ENCODE peak calls at places on chromosome 9, in ten cellular contexts. X is retina; Y is HuH-7; S is adrenal gland; D is epithelial cell of esophagus; W is naive thymus-derived CD8-positive, alpha-beta T cell; G is left ventricle myocardium superior; R is smooth muscle cell of the brain vasculature; C is NCI-H1930; V is ureter. B is an unnamed sample.

GRCh38 chr9:16000826-16001225 is 448.0 kb downstream of the CCDC171 start:
- DNase-seq in R (no peak), S (no peak), G (no peak), V (no peak), D (no peak), C (no peak), W (no peak), X (no peak), Y (no peak), B (no peak)

GRCh38 chr9:92059045-92059444 is 56.2 kb downstream of the SPTLC1 start:
- DNase-seq in D (no peak), R (no peak), C (peak), X (peak), G (no peak), W (no peak), V (no peak), Y (no peak), S (no peak), B (no peak)

GRCh38 chr9:135583686-135584011 is 22.1 kb downstream of the PAEP start:
- DNase-seq in C (no peak), G (no peak), R (no peak), X (no peak), D (no peak), V (no peak), Y (no peak), W (no peak), S (no peak), B (no peak)

GRCh38 chr9:111662851-111663823 is 1.7 kb downstream of the GNG10 start:
- DNase-seq in V (no peak), D (peak), C (no peak), Y (no peak), S (no peak), R (no peak), G (no peak), W (no peak), X (no peak), B (peak)

GRCh38 chr9:130101963-130102362 is 48.3 kb downstream of the GPR107 start:
- DNase-seq in S (no peak), W (no peak), V (no peak), G (no peak), Y (no peak), X (no peak), D (no peak), C (no peak), R (no peak), B (no peak)

GRCh38 chr9:68705636-68706578 is 867 bp downstream of the PIP5K1B start:
- DNase-seq in R (no peak), C (no peak), V (peak), D (no peak), G (peak), W (no peak), X (peak), S (peak), Y (peak), B (no peak)

GRCh38 chr9:35737143-35737542 is 4.7 kb downstream of the CREB3 start:
- DNase-seq in X (no peak), Y (no peak), S (no peak), R (no peak), G (no peak), V (no peak), W (no peak), D (no peak), C (no peak), B (no peak)

GRCh38 chr9:31034311-31034710 is 1350.1 kb upstream of the ACO1 start:
- DNase-seq in X (peak), V (no peak), C (peak), W (no peak), D (peak), S (peak), R (no peak), G (no peak), Y (no peak), B (no peak)

GRCh38 chr9:111798786-111799185 is 4.0 kb upstream of the SHOC1 start:
- DNase-seq in D (peak), C (no peak), X (no peak), Y (no peak), R (no peak), S (no peak), V (no peak), W (no peak), G (no peak), B (no peak)

GRCh38 chr9:75109210-75109839 is 21.0 kb downstream of the OSTF1 start:
- DNase-seq in X (no peak), S (no peak), G (no peak), W (no peak), R (no peak), V (no peak), D (peak), C (no peak), Y (no peak), B (no peak)

GRCh38 chr9:32376295-32376694 is 8.1 kb upstream of the ACO1 start:
- DNase-seq in D (no peak), G (no peak), C (no peak), Y (no peak), R (no peak), V (no peak), X (no peak), W (no peak), S (no peak), B (no peak)

GRCh38 chr9:34262971-34263370 is 66.1 kb downstream of the KIF24 start:
- DNase-seq in Y (no peak), W (no peak), S (no peak), C (no peak), X (no peak), D (peak), G (no peak), V (no peak), R (no peak), B (no peak)

GRCh38 chr9:4985376-4986266 is 549 bp downstream of the JAK2 start:
- DNase-seq in R (no peak), S (peak), C (no peak), X (peak), V (peak), G (peak), D (peak), Y (peak), W (no peak), B (peak)

GRCh38 chr9:1083325-1083913 is 33.3 kb downstream of the DMRT2 start:
- DNase-seq in Y (no peak), S (no peak), V (no peak), G (peak), C (peak), W (no peak), R (no peak), X (peak), D (peak), B (no peak)

GRCh38 chr9:137316012-137316981 is 14.2 kb upstream of the NRARP start:
- DNase-seq in X (peak), D (peak), Y (peak), C (no peak), W (no peak), R (no peak), G (peak), V (no peak), S (peak), B (no peak)

GRCh38 chr9:93597142-93597706 is 20.8 kb downstream of the PHF2 start:
- DNase-seq in R (no peak), S (no peak), X (no peak), W (no peak), Y (no peak), G (no peak), D (no peak), V (no peak), C (no peak), B (no peak)

GRCh38 chr9:135050072-135050990 is 37.1 kb upstream of the OLFM1 start:
- DNase-seq in C (no peak), Y (no peak), V (peak), R (no peak), W (no peak), S (no peak), D (no peak), X (no peak), G (no peak), B (peak)

GRCh38 chr9:80146466-80146865 is 574.7 kb downstream of the TLE4 start:
- DNase-seq in D (peak), X (peak), W (no peak), C (no peak), Y (no peak), S (no peak), V (no peak), R (no peak), G (no peak), B (peak)

GRCh38 chr9:17272510-17272909 is 137.7 kb downstream of the CNTLN start:
- DNase-seq in W (no peak), G (no peak), Y (no peak), R (no peak), V (no peak), D (no peak), S (no peak), X (no peak), C (no peak), B (no peak)

GRCh38 chr9:76433406-76433805 is 25.6 kb upstream of the GCNT1 start:
- DNase-seq in V (no peak), W (no peak), X (no peak), Y (no peak), S (no peak), G (no peak), D (no peak), C (no peak), R (no peak), B (no peak)

GRCh38 chr9:100406962-100407361 is 20.0 kb upstream of the MSANTD3 start:
- DNase-seq in D (no peak), R (no peak), V (no peak), S (no peak), W (no peak), C (no peak), Y (no peak), G (no peak), X (no peak), B (no peak)

GRCh38 chr9:130215341-130216119 is 43.3 kb downstream of the NCS1 start:
- DNase-seq in G (no peak), D (no peak), C (no peak), W (no peak), Y (no peak), X (no peak), R (no peak), V (no peak), S (peak), B (peak)

GRCh38 chr9:122228191-122228905 is 409 bp downstream of the LHX6 start:
- DNase-seq in D (no peak), G (no peak), V (no peak), Y (no peak), C (no peak), S (no peak), R (no peak), X (peak), W (no peak), B (no peak)

GRCh38 chr9:89955626-89956025 is 350.8 kb downstream of the GADD45G start:
- DNase-seq in D (no peak), Y (no peak), X (no peak), R (no peak), C (no peak), W (no peak), S (no peak), V (no peak), G (no peak), B (no peak)

GRCh38 chr9:37290366-37290765 is 132.1 kb upstream of the GRHPR start:
- DNase-seq in D (no peak), X (no peak), C (no peak), V (no peak), R (no peak), W (no peak), S (no peak), G (no peak), Y (no peak), B (no peak)

GRCh38 chr9:15513335-15513734 is 2.6 kb upstream of the PSIP1 start:
- DNase-seq in D (peak), C (no peak), X (peak), V (no peak), G (no peak), S (no peak), R (no peak), Y (no peak), W (no peak), B (no peak)

GRCh38 chr9:134619456-134619982 is 22.1 kb upstream of the COL5A1 start:
- DNase-seq in S (peak), C (no peak), V (peak), G (peak), W (no peak), X (no peak), D (no peak), Y (no peak), R (no peak), B (no peak)

GRCh38 chr9:70315389-70315788 is 56.6 kb downstream of the SMC5 start:
- DNase-seq in C (no peak), S (no peak), X (no peak), Y (no peak), V (no peak), G (no peak), R (no peak), D (peak), W (no peak), B (no peak)

GRCh38 chr9:18890372-18890771 is 142.6 kb downstream of the SAXO1 start:
- DNase-seq in W (no peak), V (no peak), Y (no peak), C (no peak), R (no peak), S (peak), D (peak), X (no peak), G (no peak), B (no peak)

GRCh38 chr9:133114451-133114885 is 6.6 kb downstream of the RALGDS start:
- DNase-seq in V (no peak), C (no peak), S (peak), X (peak), Y (no peak), G (peak), R (no peak), D (peak), W (no peak), B (no peak)

GRCh38 chr9:25678147-25678666 is at the start of gene TUSC1:
- DNase-seq in D (peak), R (peak), V (peak), G (peak), W (no peak), Y (peak), S (peak), X (peak), C (peak), B (no peak)

GRCh38 chr9:81596671-81597426 is 92.5 kb downstream of the TLE1 start:
- DNase-seq in C (no peak), R (no peak), D (no peak), Y (no peak), G (no peak), S (no peak), X (no peak), W (no peak), V (no peak), B (peak)

B was measured in Jurkat, Clone E6-1.